ENCODE peak calls at places on chromosomes 2 and 18, in five cellular contexts. U is PC-9, J is IMR-90, N is A549, T is foreskin fibroblast. S is an unnamed sample.

GRCh38 chr18:79458131-79458838 is 62.6 kb downstream of the NFATC1 start:
- DNase-seq in T (no peak), U (peak; percentile 41), J (peak; percentile 84), N (peak; percentile 48), S (no peak)

GRCh38 chr2:112204411-112204810 is 50.4 kb downstream of the ZC3H8 start:
- DNase-seq in T (no peak), J (peak; percentile 16), N (no peak), U (no peak), S (no peak)

GRCh38 chr2:47559079-47559684 is 156.2 kb downstream of the MSH2 start:
- DNase-seq in N (no peak), J (peak; percentile 41), T (peak; percentile 32), U (no peak), S (no peak)

GRCh38 chr2:237575869-237576862 is 9.8 kb downstream of the PRLH start:
- DNase-seq in N (no peak), U (no peak), T (no peak), J (no peak), S (no peak)

GRCh38 chr2:68588589-68588988 is 54.8 kb upstream of the PROKR1 start:
- DNase-seq in T (no peak), U (no peak), N (no peak), J (no peak), S (no peak)

GRCh38 chr2:88841224-88841929 is 149.9 kb downstream of the RPIA start:
- DNase-seq in T (no peak), J (no peak), U (no peak), N (no peak), S (no peak)

GRCh38 chr2:207166349-207167128 is 791 bp upstream of the KLF7 start:
- DNase-seq in J (peak; percentile 81), T (peak; percentile 79), U (peak; percentile 48), N (peak; percentile 42), S (no peak)

GRCh38 chr2:144152817-144153271 is 367.1 kb downstream of the ZEB2 start:
- DNase-seq in U (no peak), N (no peak), T (peak; percentile 48), J (peak; percentile 82), S (no peak)

GRCh38 chr2:186068154-186068826 is 329.7 kb downstream of the FSIP2 start:
- DNase-seq in T (no peak), U (no peak), J (no peak), N (no peak), S (no peak)

GRCh38 chr2:237600205-237600846 is 9.8 kb upstream of the RAB17 start:
- DNase-seq in J (peak; percentile 71), U (no peak), N (no peak), T (peak; percentile 79), S (no peak)

GRCh38 chr2:177606636-177607035 is 214.1 kb downstream of the AGPS start:
- DNase-seq in J (peak; percentile 51), T (peak; percentile 37), U (no peak), N (no peak), S (no peak)

GRCh38 chr18:62450546-62451395 is 72.1 kb upstream of the ZCCHC2 start:
- DNase-seq in T (peak; percentile 74), J (peak; percentile 63), N (peak; percentile 74), U (peak; percentile 95), S (peak; percentile 19)

GRCh38 chr18:48623468-48624220 is 84.8 kb downstream of the CTIF start:
- DNase-seq in U (peak; percentile 93), N (no peak), J (peak; percentile 88), T (peak; percentile 59), S (no peak)

GRCh38 chr2:27154481-27154880 is 5.7 kb downstream of the TCF23 start:
- DNase-seq in T (no peak), U (no peak), N (no peak), J (no peak), S (no peak)

GRCh38 chr2:175001546-175001945 is 3.6 kb downstream of the CHN1 start:
- DNase-seq in T (no peak), N (no peak), J (no peak), U (no peak), S (no peak)

GRCh38 chr2:170523506-170523905 is 191.6 kb upstream of the SP5 start:
- DNase-seq in J (no peak), U (no peak), T (no peak), N (no peak), S (no peak)

GRCh38 chr2:13822365-13822764 is 810.2 kb upstream of the LRATD1 start:
- DNase-seq in J (no peak), N (no peak), U (no peak), T (no peak), S (no peak)

GRCh38 chr2:225274751-225275150 is 124.8 kb upstream of the NYAP2 start:
- DNase-seq in N (no peak), T (no peak), J (peak; percentile 41), U (no peak), S (peak; percentile 18)

GRCh38 chr2:225272173-225272572 is 127.3 kb upstream of the NYAP2 start:
- DNase-seq in U (no peak), T (no peak), J (no peak), N (no peak), S (no peak)

GRCh38 chr2:225275443-225275842 is 124.1 kb upstream of the NYAP2 start:
- DNase-seq in J (no peak), N (no peak), T (no peak), U (no peak), S (no peak)

GRCh38 chr2:225270053-225270452 is 129.5 kb upstream of the NYAP2 start:
- DNase-seq in U (no peak), N (no peak), T (no peak), J (no peak), S (no peak)

DNA sequence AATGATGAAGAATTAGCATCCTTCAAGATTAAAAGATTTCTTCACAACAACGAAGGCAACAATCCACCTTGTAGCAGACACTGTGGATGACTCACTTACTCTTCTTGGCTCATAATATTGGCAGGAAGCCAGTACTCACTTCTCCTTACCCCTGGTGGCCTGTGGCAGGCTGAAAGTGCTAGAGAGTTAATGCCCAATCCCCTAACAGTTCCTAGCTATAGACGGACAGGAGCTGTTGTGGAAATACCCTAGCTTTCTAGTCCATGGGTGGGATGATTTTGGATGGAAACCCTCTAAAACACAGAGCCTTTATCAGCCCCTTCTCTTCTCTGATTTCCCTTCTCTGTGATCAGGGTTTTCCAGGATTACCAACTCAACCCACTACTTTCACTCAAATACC is 128.6 kb upstream of the NYAP2 start:
- DNase-seq in U (peak; percentile 52), N (peak; percentile 32), T (no peak), J (peak; percentile 53), S (peak; percentile 25)
- TF ChIP-seq CTCF in U (no peak), N (no peak), T (no peak), J (no peak), S (no peak)

GRCh38 chr2:85854897-85855296 is 33.9 kb downstream of the ST3GAL5 start:
- DNase-seq in J (no peak), N (no peak), U (no peak), T (no peak), S (no peak)

GRCh38 chr2:85853499-85854165 is 35.2 kb downstream of the ST3GAL5 start:
- DNase-seq in N (no peak), J (no peak), T (no peak), U (no peak), S (no peak)

GRCh38 chr2:85852078-85852790 is 36.6 kb downstream of the ST3GAL5 start:
- DNase-seq in J (no peak), T (no peak), N (no peak), U (no peak), S (no peak)

GRCh38 chr2:85852979-85853498 is 35.8 kb downstream of the ST3GAL5 start:
- DNase-seq in N (no peak), U (no peak), T (peak; percentile 39), J (no peak), S (no peak)

DNA sequence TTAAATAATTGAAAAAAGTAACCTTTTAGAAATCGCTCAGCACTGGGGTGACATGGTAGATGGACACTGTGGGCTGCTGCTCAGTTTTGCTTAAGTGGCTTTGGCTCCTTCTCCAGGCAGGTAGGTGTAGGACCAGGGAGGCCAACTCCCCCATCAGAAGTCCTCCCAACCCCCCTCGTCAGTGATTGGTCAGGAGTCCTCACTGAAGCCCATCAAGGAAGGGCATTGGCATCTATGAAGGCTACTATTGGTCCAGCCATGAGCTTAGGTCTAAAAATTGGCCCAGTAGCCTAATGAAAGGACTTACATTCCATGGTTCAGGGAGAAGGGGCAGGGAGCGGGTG is 34.7 kb downstream of the ST3GAL5 start:
- DNase-seq in T (no peak), J (no peak), U (no peak), N (no peak), S (no peak)
- H3K4me3 ChIP-seq in T (no peak overlapping the region), J (no peak overlapping the region), U (no peak overlapping the region), N (no peak overlapping the region), S (no peak overlapping the region)

DNA sequence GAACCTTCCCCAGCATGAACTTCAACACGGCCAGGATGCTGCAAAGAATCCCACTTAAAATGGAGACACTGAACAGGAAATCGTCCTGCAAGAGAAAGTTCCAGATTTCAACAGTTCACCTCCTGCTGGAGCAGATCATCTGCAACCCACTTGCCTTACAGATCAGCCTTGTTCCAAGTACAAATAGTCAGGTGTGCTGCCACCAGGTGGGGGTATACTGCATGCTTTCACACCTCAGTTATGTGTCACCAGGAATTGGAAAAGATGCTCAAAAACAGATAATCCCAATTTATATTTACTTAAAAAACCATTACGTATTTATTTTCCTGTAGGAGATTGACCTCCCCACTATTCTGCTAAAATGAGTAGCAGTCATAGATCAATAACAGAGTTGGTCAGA is 212.3 kb downstream of the MGAT5 start:
- DNase-seq in J (no peak), T (no peak), U (peak; percentile 39), N (no peak), S (peak; percentile 11)
- TF ChIP-seq CTCF in J (peak; percentile 9), T (no peak), U (peak; percentile 80), N (peak; percentile 36), S (peak; percentile 56)

GRCh38 chr2:25304339-25304728 is 37.4 kb downstream of the DNMT3A start:
- DNase-seq in T (peak; percentile 56), U (peak; percentile 23), J (peak; percentile 26), N (no peak), S (no peak)

GRCh38 chr2:25302758-25303436 is 38.8 kb downstream of the DNMT3A start:
- DNase-seq in T (no peak), U (peak; percentile 20), N (no peak), J (no peak), S (no peak)

GRCh38 chr2:25300001-25300400 is 41.7 kb downstream of the DNMT3A start:
- DNase-seq in N (no peak), T (no peak), J (no peak), U (no peak), S (no peak)

GRCh38 chr2:25303517-25304338 is 38.0 kb downstream of the DNMT3A start:
- DNase-seq in J (no peak), T (no peak), U (no peak), N (no peak), S (no peak)

DNA sequence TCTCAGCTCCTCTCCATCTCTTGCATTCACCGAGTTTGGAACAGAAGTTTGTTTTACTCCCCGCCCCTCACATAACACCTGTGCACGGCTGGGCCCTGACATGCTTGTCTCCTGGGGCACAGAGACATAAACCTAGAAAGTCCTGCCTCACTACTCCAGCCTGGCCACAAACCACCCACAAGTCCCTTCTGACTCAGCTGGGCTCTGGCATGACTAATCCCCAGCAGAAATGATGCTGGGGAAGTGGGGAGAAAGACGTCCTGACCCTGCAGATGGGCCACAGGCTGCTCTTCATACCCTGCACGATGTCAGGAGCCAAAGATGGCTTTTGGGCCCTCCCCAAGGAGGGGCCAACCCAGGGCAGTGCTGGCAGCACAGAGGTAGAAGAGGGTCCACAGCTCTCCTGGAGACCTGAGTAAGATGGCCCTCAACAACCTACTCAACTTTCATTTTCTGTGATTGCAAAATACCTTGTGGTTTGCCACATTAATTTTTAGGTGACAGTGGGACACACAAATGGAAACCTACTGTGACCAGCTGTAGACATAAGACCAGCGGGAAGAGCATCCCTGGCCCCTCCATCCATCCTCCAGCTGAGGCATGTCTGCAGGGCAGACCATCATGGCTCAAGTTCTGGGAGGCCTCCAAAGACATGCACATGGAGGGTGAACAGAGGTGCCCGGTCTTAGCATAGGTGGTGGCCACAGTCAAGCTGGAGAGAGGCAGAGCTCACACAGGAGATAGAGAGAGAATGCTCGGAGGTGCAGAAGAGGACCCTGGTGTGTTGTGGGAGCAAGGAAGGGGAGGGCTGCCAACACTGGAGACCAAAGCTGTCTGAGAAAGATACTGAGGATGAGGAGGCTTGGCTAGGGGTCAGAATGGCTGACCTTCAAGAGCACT is 40.0 kb downstream of the DNMT3A start:
- DNase-seq in T (peak; percentile 83), N (no peak), U (peak; percentile 67), J (peak; percentile 91), S (no peak)
- H3K4me3 ChIP-seq in T (no peak overlapping the region), N (no peak overlapping the region), U (no peak overlapping the region), J (no peak overlapping the region), S (no peak overlapping the region)

S was measured in LNCaP clone FGC.